ENCODE peak calls at places on chromosomes 4 and X, in four cellular contexts. N is A673, C is heart right ventricle, V is prostate gland. Y is an unnamed sample.

GRCh38 chr4:16663722-16664121 is 234.7 kb downstream of the LDB2 start:
- DNase-seq in V (no peak), C (no peak), N (peak), Y (no peak)

GRCh38 chrX:53447441-53447840 is 13.3 kb upstream of the HSD17B10 start:
- DNase-seq in N (no peak), C (no peak), V (no peak), Y (no peak)

GRCh38 chrX:83022020-83022419 is 486.1 kb upstream of the POU3F4 start:
- DNase-seq in V (no peak), N (no peak), C (no peak), Y (no peak)

GRCh38 chr4:103092245-103092644 is 7.4 kb downstream of the BDH2 start:
- DNase-seq in N (no peak), V (no peak), C (no peak), Y (no peak)

GRCh38 chrX:75746891-75747639 is 38.0 kb downstream of the MAGEE2 start:
- DNase-seq in V (peak), C (peak), N (peak), Y (peak)

GRCh38 chr4:133096972-133097371 is 52.1 kb upstream of the PCDH10 start:
- DNase-seq in N (peak), C (no peak), V (no peak), Y (no peak)

GRCh38 chrX:103918050-103918449 is 44.4 kb upstream of the TMSB15B start:
- DNase-seq in N (peak), C (peak), V (peak), Y (no peak)

GRCh38 chrX:30495468-30495867 is 82.1 kb downstream of the TASL start:
- DNase-seq in N (no peak), C (no peak), V (no peak), Y (no peak)

GRCh38 chr4:184300816-184301215 is 83.1 kb upstream of the ENPP6 start:
- DNase-seq in C (no peak), N (no peak), V (no peak), Y (no peak)

GRCh38 chr4:41135761-41136160 is 78.6 kb downstream of the APBB2 start:
- DNase-seq in C (no peak), N (no peak), V (no peak), Y (no peak)

GRCh38 chrX:148629435-148629834 is 129.0 kb downstream of the AFF2 start:
- DNase-seq in N (no peak), V (no peak), C (no peak), Y (no peak)
- H3K4me3 ChIP-seq in N (no peak), V (no peak), C (no peak), Y (no peak)

GRCh38 chr4:88858752-88859151 is 161.1 kb upstream of the NAP1L5 start:
- DNase-seq in V (no peak), N (no peak), C (no peak), Y (no peak)
- H3K4me3 ChIP-seq in V (no peak), N (no peak), C (no peak), Y (no peak)

GRCh38 chr4:168826620-168827019 is 183.4 kb downstream of the CBR4 start:
- DNase-seq in V (no peak), N (no peak), C (no peak), Y (no peak)

GRCh38 chr4:168822481-168822880 is 187.6 kb downstream of the CBR4 start:
- DNase-seq in V (no peak), N (no peak), C (no peak), Y (no peak)

GRCh38 chr4:168831585-168831918 is 178.5 kb downstream of the CBR4 start:
- DNase-seq in C (no peak), V (no peak), N (no peak), Y (no peak)

GRCh38 chr4:168830777-168831512 is 179.1 kb downstream of the CBR4 start:
- DNase-seq in C (no peak), N (peak), V (no peak), Y (no peak)

DNA sequence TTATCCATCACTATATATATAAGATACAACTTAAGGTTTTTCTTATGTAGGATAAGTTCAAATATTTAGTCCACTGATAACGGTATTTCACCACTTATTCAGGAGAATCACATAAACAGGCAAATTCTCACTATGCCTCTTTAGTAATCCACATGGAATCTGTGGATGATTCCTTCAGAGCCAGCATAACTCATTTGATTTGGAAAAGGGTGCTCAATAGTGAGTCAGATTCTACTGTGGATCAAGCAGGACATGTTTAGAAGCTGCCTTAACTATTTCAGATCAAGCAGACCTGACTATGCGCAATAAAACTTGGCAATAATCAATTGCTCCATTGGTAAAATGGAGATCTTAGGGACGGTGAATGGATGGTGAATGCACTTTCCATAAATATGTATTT is 184.1 kb downstream of the CBR4 start:
- DNase-seq in C (no peak), N (no peak), V (no peak), Y (no peak)
- H3K4me3 ChIP-seq in C (no peak), N (no peak), V (no peak), Y (no peak)

GRCh38 chr4:42150653-42151567 is 1.5 kb downstream of the BEND4 start:
- DNase-seq in C (no peak), V (peak), N (no peak), Y (no peak)

GRCh38 chr4:42152507-42153504 is at the start of gene BEND4:
- DNase-seq in N (no peak), V (no peak), C (no peak), Y (no peak)

GRCh38 chr4:42148453-42148852 is 4.0 kb downstream of the BEND4 start:
- DNase-seq in C (no peak), N (peak), V (no peak), Y (no peak)

GRCh38 chr4:42149004-42149403 is 3.5 kb downstream of the BEND4 start:
- DNase-seq in V (no peak), N (no peak), C (no peak), Y (no peak)

DNA sequence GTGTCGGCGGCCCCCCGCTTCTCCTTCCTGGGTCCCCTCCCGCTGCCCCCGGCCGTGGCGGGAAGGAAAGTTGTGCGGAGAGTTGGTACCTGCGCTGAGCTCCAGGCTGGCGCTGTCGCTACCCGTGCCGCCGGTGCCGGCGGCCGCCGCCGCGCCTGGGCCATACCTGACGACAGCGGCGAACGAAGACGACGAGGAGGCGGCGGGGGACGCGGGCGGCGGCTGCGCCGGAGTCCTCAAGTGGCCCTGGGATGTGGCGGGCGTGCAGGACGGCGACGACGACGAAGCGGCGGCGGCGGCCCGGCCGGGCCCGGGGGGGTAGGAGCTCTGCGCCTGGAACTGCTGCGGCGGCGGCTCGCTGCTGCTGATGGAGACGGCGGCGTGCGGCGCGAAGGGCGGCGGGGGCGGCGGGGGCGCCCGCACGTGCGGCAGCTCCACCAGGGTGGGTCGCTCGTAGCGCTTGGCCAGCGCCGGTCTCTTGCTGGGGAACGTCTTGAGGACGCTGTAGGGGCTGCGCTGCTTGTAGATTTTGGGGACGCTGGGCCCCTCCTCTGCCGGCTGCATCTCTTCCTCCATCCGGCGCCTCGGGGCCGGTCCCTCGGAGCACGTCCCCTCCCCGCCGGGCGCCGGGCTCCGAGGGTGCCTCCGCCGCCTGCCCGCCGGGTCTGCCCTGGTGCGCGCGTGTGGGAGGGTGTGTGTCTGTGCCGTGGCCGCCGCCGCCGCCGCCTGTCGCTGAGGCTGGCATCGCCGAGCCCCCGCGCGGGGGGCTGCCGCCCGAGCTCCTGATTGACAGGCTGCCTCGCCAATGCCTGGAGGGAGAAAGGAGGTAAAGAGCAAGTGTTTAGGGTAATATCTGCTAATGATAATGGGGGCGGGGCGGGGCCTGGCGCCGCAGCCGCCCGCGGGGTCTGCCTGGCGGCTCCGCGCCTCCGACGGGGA is 618 bp downstream of the BEND4 start:
- DNase-seq in N (peak), C (no peak), V (peak), Y (no peak)
- H3K4me3 ChIP-seq in N (peak), C (peak), V (peak), Y (peak)

GRCh38 chr4:22997358-22998224 is 304.9 kb downstream of the GBA3 start:
- DNase-seq in N (no peak), C (no peak), V (no peak), Y (no peak)
- H3K4me3 ChIP-seq in N (no peak), C (no peak), V (no peak), Y (peak)

DNA sequence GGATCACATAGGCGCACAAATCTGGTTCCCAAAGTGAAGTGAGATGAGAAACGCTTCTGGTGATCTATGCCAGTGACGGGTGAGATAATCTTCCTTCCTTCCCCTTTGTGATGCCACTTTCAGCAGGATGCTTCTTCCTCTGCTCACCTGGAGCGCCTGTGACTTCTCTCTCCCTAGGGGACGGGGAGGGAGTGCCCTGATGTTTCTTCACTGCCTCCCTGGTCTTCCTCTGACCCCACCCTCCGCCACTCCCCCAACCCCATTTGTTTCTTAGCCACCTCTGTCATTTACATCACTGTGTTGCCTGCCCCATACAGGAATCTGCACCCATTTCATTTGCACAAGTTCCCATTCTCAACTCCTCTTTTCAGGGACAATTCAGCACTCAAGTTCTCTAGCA is 139.0 kb upstream of the MID1 start:
- DNase-seq in C (no peak), N (no peak), V (no peak), Y (no peak)
- H3K4me3 ChIP-seq in C (no peak), N (no peak), V (no peak), Y (no peak)

GRCh38 chr4:145502809-145503208 is 21.2 kb downstream of the SMAD1 start:
- DNase-seq in N (no peak), C (no peak), V (no peak), Y (no peak)

GRCh38 chr4:145498430-145498829 is 16.8 kb downstream of the SMAD1 start:
- DNase-seq in C (no peak), N (no peak), V (no peak), Y (no peak)

GRCh38 chr4:145503486-145504072 is 21.9 kb downstream of the SMAD1 start:
- DNase-seq in V (no peak), C (no peak), N (no peak), Y (peak)

GRCh38 chr4:145497199-145498149 is 15.8 kb downstream of the SMAD1 start:
- DNase-seq in C (no peak), V (no peak), N (no peak), Y (no peak)

DNA sequence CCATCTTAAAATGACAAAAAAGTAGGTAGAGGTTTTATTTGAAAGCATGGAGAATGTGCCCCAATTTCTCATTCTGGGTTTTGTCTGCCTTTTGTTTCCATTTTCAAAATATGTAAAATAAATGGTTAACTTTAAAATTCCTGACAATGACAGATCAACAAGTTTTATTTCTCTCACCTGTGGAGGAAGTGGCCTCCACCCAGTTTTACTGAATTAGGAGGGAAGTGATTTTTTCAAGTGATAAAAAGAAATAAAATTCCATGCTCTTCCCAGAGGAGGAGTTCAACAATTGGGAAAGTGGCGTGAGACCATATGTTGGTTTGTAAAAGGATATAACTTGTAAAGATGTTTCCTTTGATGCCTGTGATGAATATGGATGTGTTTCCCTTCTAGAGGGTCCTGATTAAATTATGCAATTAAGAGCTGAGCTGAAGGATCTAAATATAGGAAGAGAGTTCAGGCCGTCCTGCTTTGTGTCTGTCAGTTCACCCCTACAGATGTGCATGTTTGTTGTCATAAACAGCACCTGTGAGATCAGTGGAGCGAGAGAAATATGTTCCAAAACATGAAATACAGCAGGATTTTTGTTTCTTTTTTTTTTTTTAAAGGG is 19.5 kb downstream of the SMAD1 start:
- DNase-seq in N (no peak), V (no peak), C (no peak), Y (no peak)
- H3K4me3 ChIP-seq in N (no peak), V (no peak), C (no peak), Y (no peak)

DNA sequence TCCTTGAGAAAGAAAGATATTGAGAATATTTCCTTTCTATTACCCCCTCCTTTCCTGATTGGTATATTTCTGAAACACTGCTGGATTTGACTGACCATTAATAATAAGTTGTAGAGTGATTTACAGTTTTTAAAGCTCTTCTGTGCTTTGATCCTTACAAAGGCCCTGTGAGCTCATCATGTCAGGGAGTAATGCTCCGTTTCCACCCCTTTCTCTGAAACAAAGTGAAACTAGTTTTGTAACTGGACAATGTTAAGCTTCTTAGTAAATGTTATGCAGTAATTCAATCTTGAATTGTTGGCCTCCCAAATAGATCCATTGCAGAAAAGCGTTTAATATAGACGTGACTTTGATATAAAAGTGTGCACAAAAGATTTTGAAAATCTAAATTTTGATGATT is 190.1 kb upstream of the GNPDA2 start:
- DNase-seq in V (no peak), C (no peak), N (peak), Y (no peak)
- H3K4me3 ChIP-seq in V (no peak), C (no peak), N (peak), Y (peak)

GRCh38 chr4:99103166-99103565 is 14.6 kb upstream of the ADH5 start:
- DNase-seq in N (peak), V (no peak), C (no peak), Y (no peak)

GRCh38 chr4:99100876-99101275 is 12.3 kb upstream of the ADH5 start:
- DNase-seq in C (no peak), V (no peak), N (no peak), Y (no peak)

GRCh38 chr4:99104153-99104552 is 15.6 kb upstream of the ADH5 start:
- DNase-seq in V (no peak), C (no peak), N (no peak), Y (no peak)

GRCh38 chr4:99102634-99103033 is 14.0 kb upstream of the ADH5 start:
- DNase-seq in N (no peak), V (no peak), C (no peak), Y (no peak)

DNA sequence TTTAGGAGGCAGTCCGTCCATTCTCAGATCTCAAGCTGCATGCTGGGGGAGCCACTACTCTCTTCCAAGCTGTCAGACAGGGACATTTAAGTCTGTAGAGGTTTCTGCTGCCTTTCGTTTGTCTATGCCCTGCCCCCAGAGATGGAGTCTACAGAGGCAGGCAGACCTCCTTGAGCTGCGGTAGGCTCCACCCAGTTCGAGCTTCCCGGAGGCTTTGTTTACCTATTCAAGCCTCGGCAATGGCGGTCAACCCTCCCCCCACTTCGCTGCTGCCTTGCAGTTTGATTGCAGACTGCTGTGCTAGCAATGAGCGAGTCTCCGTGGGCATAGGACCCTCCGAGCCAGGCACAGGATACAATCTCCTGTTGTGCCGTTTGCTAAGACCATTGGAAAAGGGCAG is 10.7 kb upstream of the ADH5 start:
- DNase-seq in V (no peak), N (no peak), C (no peak), Y (no peak)
- H3K4me3 ChIP-seq in V (no peak), N (no peak), C (no peak), Y (no peak)